ENCODE peak calls at places on chromosome 19, in five cellular contexts. One of them, this sample, is unnamed.

GRCh38 chr19:31555634-31556215 is 206.5 kb upstream of the TSHZ3 start:
- DNase-seq in RPMI7951: no peak
- DNase-seq in HTR-8/SVneo: no peak
- DNase-seq in amygdala: no peak
- DNase-seq in fibroblast of pulmonary artery: no peak
- DNase-seq in this sample: no peak

GRCh38 chr19:35295453-35295791 is 3.5 kb downstream of the MAG start:
- DNase-seq in RPMI7951: no peak
- DNase-seq in HTR-8/SVneo: no peak
- DNase-seq in amygdala: no peak
- DNase-seq in fibroblast of pulmonary artery: no peak
- DNase-seq in this sample: no peak

GRCh38 chr19:19386373-19386869 is 19.1 kb upstream of the GATAD2A start:
- DNase-seq in RPMI7951: no peak
- DNase-seq in HTR-8/SVneo: no peak
- DNase-seq in amygdala: no peak
- DNase-seq in fibroblast of pulmonary artery: no peak
- DNase-seq in this sample: no peak

GRCh38 chr19:45558399-45558878 is 26.2 kb downstream of the OPA3 start:
- DNase-seq in RPMI7951: peak
- DNase-seq in HTR-8/SVneo: peak
- DNase-seq in amygdala: peak
- DNase-seq in fibroblast of pulmonary artery: peak
- DNase-seq in this sample: peak

GRCh38 chr19:54462072-54462712 is 1.4 kb downstream of the LENG9 start:
- DNase-seq in RPMI7951: no peak
- DNase-seq in HTR-8/SVneo: no peak
- DNase-seq in amygdala: no peak
- DNase-seq in fibroblast of pulmonary artery: no peak
- DNase-seq in this sample: peak

GRCh38 chr19:33557720-33558119 is 36.1 kb upstream of the PEPD start:
- DNase-seq in RPMI7951: no peak
- DNase-seq in HTR-8/SVneo: no peak
- DNase-seq in amygdala: no peak
- DNase-seq in fibroblast of pulmonary artery: no peak
- DNase-seq in this sample: no peak

GRCh38 chr19:16379521-16380313 is 55.1 kb downstream of the KLF2 start:
- DNase-seq in RPMI7951: no peak
- DNase-seq in HTR-8/SVneo: no peak
- DNase-seq in amygdala: no peak
- DNase-seq in fibroblast of pulmonary artery: no peak
- DNase-seq in this sample: no peak

GRCh38 chr19:41298327-41298964 is 11.5 kb upstream of the CCDC97 start:
- DNase-seq in RPMI7951: peak
- DNase-seq in HTR-8/SVneo: no peak
- DNase-seq in amygdala: no peak
- DNase-seq in fibroblast of pulmonary artery: peak
- DNase-seq in this sample: no peak

GRCh38 chr19:18846862-18847515 is 15.2 kb downstream of the UPF1 start:
- DNase-seq in RPMI7951: peak
- DNase-seq in HTR-8/SVneo: peak
- DNase-seq in amygdala: peak
- DNase-seq in fibroblast of pulmonary artery: peak
- DNase-seq in this sample: peak